ENCODE peak calls at places on chromosomes 1 and 21, in eight cellular contexts. F is K562, O is HCT116, M is GM12878, C is endothelial cell of umbilical vein, Z is H1, W is SK-N-SH, H is HepG2. J is an unnamed sample.

GRCh38 chr1:66571789-66572188 is 37.8 kb downstream of the SGIP1 start:
- DNase-seq in M (no peak), H (no peak), F (no peak), Z (no peak), O (peak), W (no peak), C (no peak), J (no peak)

GRCh38 chr1:61090546-61090945 is 8.2 kb downstream of the NFIA start:
- DNase-seq in M (no peak), C (no peak), W (no peak), F (no peak), Z (no peak), H (no peak), O (no peak), J (no peak)

GRCh38 chr1:115888976-115889375 is 48.0 kb upstream of the NHLH2 start:
- DNase-seq in M (no peak), F (no peak), Z (no peak), H (no peak), O (no peak), W (no peak), C (no peak), J (no peak)

GRCh38 chr1:102726417-102726816 is 381.9 kb downstream of the COL11A1 start:
- DNase-seq in Z (no peak), C (no peak), H (no peak), M (no peak), F (no peak), W (no peak), O (no peak), J (no peak)

GRCh38 chr1:203128691-203129500 is 1.4 kb downstream of the ADORA1 start:
- DNase-seq in F (no peak), W (no peak), M (no peak), O (no peak), Z (no peak), H (no peak), C (no peak), J (no peak)

GRCh38 chr1:26321315-26322041 is 3.7 kb downstream of the CD52 start:
- DNase-seq in Z (peak), W (peak), M (peak), F (peak), O (peak), C (peak), H (peak), J (peak)

GRCh38 chr1:6222644-6223043 is 13.1 kb downstream of the ICMT start:
- DNase-seq in H (no peak), F (no peak), W (no peak), M (no peak), C (no peak), O (no peak), Z (no peak), J (no peak)

GRCh38 chr1:220886470-220887201 is 7.4 kb downstream of the HLX start:
- DNase-seq in F (no peak), W (no peak), H (no peak), M (no peak), C (no peak), O (no peak), Z (no peak), J (no peak)

GRCh38 chr1:82538876-82539275 is 738.1 kb downstream of the ADGRL2 start:
- DNase-seq in M (no peak), C (peak), W (no peak), H (no peak), O (no peak), Z (no peak), F (no peak), J (no peak)

GRCh38 chr21:38490411-38491020 is 7.8 kb downstream of the ERG start:
- DNase-seq in H (no peak), W (no peak), F (no peak), M (no peak), C (peak), O (no peak), Z (no peak), J (no peak)

GRCh38 chr1:161044535-161044907 is 1.3 kb downstream of the USF1 start:
- DNase-seq in Z (no peak), C (no peak), O (no peak), F (no peak), W (no peak), M (no peak), H (no peak), J (no peak)

GRCh38 chr1:216293673-216294072 is 129.6 kb downstream of the USH2A start:
- DNase-seq in H (no peak), F (no peak), W (no peak), Z (no peak), C (no peak), M (no peak), O (no peak), J (no peak)

GRCh38 chr1:67732750-67733151 is 47.8 kb downstream of the GADD45A start:
- DNase-seq in M (peak), F (no peak), O (no peak), C (peak), Z (no peak), W (no peak), H (no peak), J (no peak)

GRCh38 chr1:78678324-78678723 is 28.7 kb downstream of the IFI44 start:
- DNase-seq in F (no peak), H (no peak), W (no peak), C (no peak), O (no peak), M (no peak), Z (no peak), J (no peak)

GRCh38 chr21:41316641-41317392 is at the start of gene FAM3B:
- DNase-seq in Z (peak), C (no peak), H (no peak), F (no peak), O (no peak), M (no peak), W (peak), J (no peak)

GRCh38 chr1:17192394-17193221 is 12.3 kb upstream of the PADI1 start:
- DNase-seq in W (no peak), M (no peak), C (no peak), F (no peak), Z (no peak), O (no peak), H (no peak), J (peak)

GRCh38 chr1:206979379-206980043 is 9.3 kb upstream of the FCAMR start:
- DNase-seq in C (no peak), H (peak), F (peak), Z (no peak), W (no peak), O (peak), M (no peak), J (no peak)

GRCh38 chr1:115620950-115621349 is 20.8 kb upstream of the VANGL1 start:
- DNase-seq in O (no peak), H (no peak), F (no peak), Z (no peak), C (no peak), M (no peak), W (no peak), J (no peak)

GRCh38 chr1:59971464-59971911 is 44.9 kb upstream of the CYP2J2 start:
- DNase-seq in F (peak), Z (no peak), H (peak), M (no peak), W (peak), C (peak), O (peak), J (no peak)

GRCh38 chr1:162381383-162381782 is at the start of gene C1orf226:
- DNase-seq in O (peak), Z (no peak), C (no peak), H (no peak), W (no peak), F (no peak), M (no peak), J (no peak)

GRCh38 chr1:19344372-19344810 is 32.3 kb downstream of the SLC66A1 start:
- DNase-seq in M (no peak), W (peak), F (peak), C (peak), Z (peak), O (no peak), H (peak), J (no peak)

GRCh38 chr1:158203693-158204457 is 23.2 kb downstream of the CD1D start:
- DNase-seq in Z (no peak), H (peak), O (peak), F (peak), W (peak), M (peak), C (peak), J (peak)

GRCh38 chr1:41045740-41046139 is 24.2 kb upstream of the SLFNL1 start:
- DNase-seq in M (no peak), O (no peak), H (no peak), C (peak), Z (no peak), W (no peak), F (no peak), J (no peak)

GRCh38 chr1:11944358-11944981 is 10.0 kb downstream of the PLOD1 start:
- DNase-seq in O (no peak), Z (no peak), H (no peak), M (no peak), W (peak), F (no peak), C (no peak), J (no peak)

GRCh38 chr1:43565600-43566360 is 35.1 kb downstream of the PTPRF start:
- DNase-seq in H (no peak), O (no peak), Z (no peak), C (peak), F (peak), W (peak), M (no peak), J (no peak)

GRCh38 chr1:218459878-218460277 is 114.7 kb downstream of the TGFB2 start:
- DNase-seq in Z (peak), O (peak), W (peak), H (peak), M (no peak), C (peak), F (no peak), J (peak)

GRCh38 chr21:42669069-42669468 is 15.6 kb downstream of the PDE9A start:
- DNase-seq in C (no peak), W (no peak), Z (no peak), M (no peak), H (peak), O (no peak), F (no peak), J (no peak)

GRCh38 chr1:35807614-35808375 is at the start of gene AGO4:
- DNase-seq in C (peak), O (no peak), Z (no peak), H (peak), F (peak), M (no peak), W (peak), J (no peak)

GRCh38 chr1:234848972-234849641 is 239.1 kb upstream of the IRF2BP2 start:
- DNase-seq in Z (no peak), M (no peak), C (no peak), W (no peak), F (no peak), O (no peak), H (no peak), J (no peak)

GRCh38 chr1:7679873-7680790 is 91.0 kb upstream of the VAMP3 start:
- DNase-seq in O (no peak), Z (no peak), C (peak), W (peak), F (peak), M (no peak), H (no peak), J (no peak)

GRCh38 chr1:45266151-45266801 is 59.9 kb upstream of the ZSWIM5 start:
- DNase-seq in C (peak), M (no peak), O (no peak), W (no peak), Z (no peak), F (no peak), H (peak), J (no peak)
- TF ChIP-seq POLR2AphosphoS5 in C (peak), M (no peak), O (no peak), W (no peak), Z (no peak), F (no peak), H (peak), J (no peak)

GRCh38 chr1:243487036-243487648 is 231.3 kb downstream of the SDCCAG8 start:
- DNase-seq in O (no peak), F (no peak), M (no peak), W (no peak), Z (no peak), C (no peak), H (no peak), J (no peak)
- H3K9ac ChIP-seq in O (peak), F (no peak), M (no peak), W (no peak), Z (no peak), C (no peak), H (no peak), J (no peak)

DNA sequence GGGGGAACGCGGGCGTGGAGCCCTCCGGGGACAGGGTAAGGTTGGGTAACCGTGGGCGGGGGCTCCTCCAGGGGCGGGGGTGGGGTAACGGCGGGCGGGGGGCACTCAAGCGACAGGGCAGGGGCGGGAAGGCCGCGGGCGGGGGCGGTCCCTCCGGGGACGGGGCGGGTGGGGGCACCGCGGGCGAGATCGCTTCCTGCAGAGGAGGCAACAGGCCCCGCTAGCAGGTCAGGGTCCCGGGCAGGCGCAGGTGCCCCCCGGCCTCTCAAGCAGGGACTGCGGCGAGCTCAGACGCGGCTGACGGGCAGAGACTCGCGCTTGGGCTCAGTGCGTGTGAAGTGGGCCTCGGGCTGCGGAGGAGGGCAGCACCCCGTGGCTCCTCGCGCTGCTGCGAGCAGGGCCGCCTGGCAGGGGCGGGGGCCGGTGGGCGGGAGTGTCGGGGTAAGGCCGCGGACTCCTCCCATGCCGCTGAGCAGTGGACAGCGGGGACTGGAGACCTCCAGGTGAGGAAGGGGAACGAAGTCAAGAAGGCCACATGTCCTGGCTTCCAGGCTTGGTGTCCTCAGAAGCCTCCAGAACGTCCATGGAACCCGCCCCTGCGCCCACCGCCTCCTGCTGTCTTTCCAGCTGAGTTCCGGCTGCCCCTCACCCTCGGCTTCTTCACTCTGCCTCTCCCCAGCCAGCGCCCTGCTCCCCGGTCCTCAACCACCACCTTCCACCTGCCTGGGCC is 627 bp upstream of the GNB1 start:
- DNase-seq in C (peak), O (peak), F (peak), Z (no peak), W (peak), M (no peak), H (peak), J (no peak)
- TF ChIP-seq POLR2AphosphoS5 in C (peak), O (peak), F (peak), Z (no peak), W (peak), M (no peak), H (peak), J (peak)

GRCh38 chr1:117599286-117599685 is 6.6 kb upstream of the TENT5C start:
- DNase-seq in M (no peak), W (no peak), H (no peak), Z (no peak), C (no peak), O (no peak), F (no peak), J (no peak)
- H3K9ac ChIP-seq in M (no peak), W (no peak), H (no peak), Z (no peak), C (no peak), O (no peak), F (no peak), J (no peak)

GRCh38 chr1:10613861-10614260 is 139.1 kb downstream of the PEX14 start:
- DNase-seq in O (no peak), F (no peak), C (no peak), Z (no peak), H (no peak), M (no peak), W (no peak), J (no peak)
- TF ChIP-seq POLR2AphosphoS5 in O (no peak), F (no peak), C (no peak), Z (no peak), H (no peak), M (no peak), W (no peak), J (no peak)